ENCODE peak calls at places on chromosome 7, in ten cellular contexts. One of them, this sample, is unnamed.

GRCh38 chr7:18087687-18088078 is 60.0 kb upstream of the PRPS1L1 start:
- DNase-seq in NCI-H1092: peak; percentile 69
- DNase-seq in activated T-helper 1 cell treated with Interleukin-2 at 50 U/mL for 16 hours: no peak
- DNase-seq in NCI-H1105: no peak
- DNase-seq in GM04504: no peak
- DNase-seq in stimulated activated naive B cell treated with anti-CD40 and anti-IgM and Interleukin-4, amounts not matched to agents 10 μg/mL and 1 μg/mL and 100 μg/mL, for 72 hours: no peak
- DNase-seq in posterior vena cava: peak; percentile 75
- DNase-seq in nucleus accumbens: no peak
- DNase-seq in ureter: no peak
- DNase-seq in GM20000: no peak
- DNase-seq in this sample: no peak

GRCh38 chr7:98754041-98754479 is 115.8 kb downstream of the TMEM130 start:
- DNase-seq in NCI-H1092: peak; percentile 21
- DNase-seq in activated T-helper 1 cell treated with Interleukin-2 at 50 U/mL for 16 hours: no peak
- DNase-seq in NCI-H1105: no peak
- DNase-seq in GM04504: no peak
- DNase-seq in stimulated activated naive B cell treated with anti-CD40 and anti-IgM and Interleukin-4, amounts not matched to agents 10 μg/mL and 1 μg/mL and 100 μg/mL, for 72 hours: no peak
- DNase-seq in posterior vena cava: no peak
- DNase-seq in nucleus accumbens: peak; percentile 5
- DNase-seq in ureter: no peak
- DNase-seq in GM20000: no peak
- DNase-seq in this sample: no peak

GRCh38 chr7:154287370-154287769 is 235.2 kb downstream of the DPP6 start:
- DNase-seq in NCI-H1092: no peak
- DNase-seq in activated T-helper 1 cell treated with Interleukin-2 at 50 U/mL for 16 hours: no peak
- DNase-seq in NCI-H1105: no peak
- DNase-seq in GM04504: no peak
- DNase-seq in stimulated activated naive B cell treated with anti-CD40 and anti-IgM and Interleukin-4, amounts not matched to agents 10 μg/mL and 1 μg/mL and 100 μg/mL, for 72 hours: no peak
- DNase-seq in posterior vena cava: no peak
- DNase-seq in nucleus accumbens: no peak
- DNase-seq in ureter: no peak
- DNase-seq in GM20000: no peak
- DNase-seq in this sample: no peak

GRCh38 chr7:81583090-81583489 is 186.8 kb downstream of the HGF start:
- DNase-seq in NCI-H1092: no peak
- DNase-seq in activated T-helper 1 cell treated with Interleukin-2 at 50 U/mL for 16 hours: no peak
- DNase-seq in NCI-H1105: no peak
- DNase-seq in GM04504: no peak
- DNase-seq in stimulated activated naive B cell treated with anti-CD40 and anti-IgM and Interleukin-4, amounts not matched to agents 10 μg/mL and 1 μg/mL and 100 μg/mL, for 72 hours: no peak
- DNase-seq in posterior vena cava: no peak
- DNase-seq in nucleus accumbens: no peak
- DNase-seq in ureter: no peak
- DNase-seq in GM20000: no peak
- DNase-seq in this sample: no peak

GRCh38 chr7:84009051-84009450 is 185.5 kb downstream of the SEMA3A start:
- DNase-seq in NCI-H1092: no peak
- DNase-seq in activated T-helper 1 cell treated with Interleukin-2 at 50 U/mL for 16 hours: no peak
- DNase-seq in NCI-H1105: no peak
- DNase-seq in GM04504: no peak
- DNase-seq in stimulated activated naive B cell treated with anti-CD40 and anti-IgM and Interleukin-4, amounts not matched to agents 10 μg/mL and 1 μg/mL and 100 μg/mL, for 72 hours: no peak
- DNase-seq in posterior vena cava: no peak
- DNase-seq in nucleus accumbens: no peak
- DNase-seq in ureter: no peak
- DNase-seq in GM20000: no peak
- DNase-seq in this sample: no peak

GRCh38 chr7:103887853-103888602 is 101.4 kb downstream of the RELN start:
- DNase-seq in NCI-H1092: no peak
- DNase-seq in activated T-helper 1 cell treated with Interleukin-2 at 50 U/mL for 16 hours: no peak
- DNase-seq in NCI-H1105: no peak
- DNase-seq in GM04504: no peak
- DNase-seq in stimulated activated naive B cell treated with anti-CD40 and anti-IgM and Interleukin-4, amounts not matched to agents 10 μg/mL and 1 μg/mL and 100 μg/mL, for 72 hours: no peak
- DNase-seq in posterior vena cava: no peak
- DNase-seq in nucleus accumbens: no peak
- DNase-seq in ureter: no peak
- DNase-seq in GM20000: no peak
- DNase-seq in this sample: no peak

GRCh38 chr7:157897686-157898085 is 560.9 kb downstream of the DNAJB6 start:
- DNase-seq in NCI-H1092: peak; percentile 31
- DNase-seq in activated T-helper 1 cell treated with Interleukin-2 at 50 U/mL for 16 hours: no peak
- DNase-seq in NCI-H1105: peak; percentile 76
- DNase-seq in GM04504: no peak
- DNase-seq in stimulated activated naive B cell treated with anti-CD40 and anti-IgM and Interleukin-4, amounts not matched to agents 10 μg/mL and 1 μg/mL and 100 μg/mL, for 72 hours: no peak
- DNase-seq in posterior vena cava: no peak
- DNase-seq in nucleus accumbens: no peak
- DNase-seq in ureter: no peak
- DNase-seq in GM20000: no peak
- DNase-seq in this sample: no peak

GRCh38 chr7:131896189-131896855 is 339.9 kb upstream of the PODXL start:
- DNase-seq in NCI-H1092: no peak
- DNase-seq in activated T-helper 1 cell treated with Interleukin-2 at 50 U/mL for 16 hours: no peak
- DNase-seq in NCI-H1105: peak; percentile 41
- DNase-seq in GM04504: no peak
- DNase-seq in stimulated activated naive B cell treated with anti-CD40 and anti-IgM and Interleukin-4, amounts not matched to agents 10 μg/mL and 1 μg/mL and 100 μg/mL, for 72 hours: no peak
- DNase-seq in posterior vena cava: no peak
- DNase-seq in nucleus accumbens: no peak
- DNase-seq in ureter: no peak
- DNase-seq in GM20000: no peak
- DNase-seq in this sample: no peak

GRCh38 chr7:151346180-151346769 is 4.7 kb downstream of the NUB1 start:
- DNase-seq in NCI-H1092: no peak
- DNase-seq in activated T-helper 1 cell treated with Interleukin-2 at 50 U/mL for 16 hours: no peak
- DNase-seq in NCI-H1105: no peak
- DNase-seq in GM04504: no peak
- DNase-seq in stimulated activated naive B cell treated with anti-CD40 and anti-IgM and Interleukin-4, amounts not matched to agents 10 μg/mL and 1 μg/mL and 100 μg/mL, for 72 hours: no peak
- DNase-seq in posterior vena cava: peak; percentile 0
- DNase-seq in nucleus accumbens: no peak
- DNase-seq in ureter: no peak
- DNase-seq in GM20000: no peak
- DNase-seq in this sample: no peak

GRCh38 chr7:133863362-133864061 is 263.6 kb upstream of the LRGUK start:
- DNase-seq in NCI-H1092: peak; percentile 15
- DNase-seq in activated T-helper 1 cell treated with Interleukin-2 at 50 U/mL for 16 hours: no peak
- DNase-seq in NCI-H1105: no peak
- DNase-seq in GM04504: no peak
- DNase-seq in stimulated activated naive B cell treated with anti-CD40 and anti-IgM and Interleukin-4, amounts not matched to agents 10 μg/mL and 1 μg/mL and 100 μg/mL, for 72 hours: no peak
- DNase-seq in posterior vena cava: no peak
- DNase-seq in nucleus accumbens: no peak
- DNase-seq in ureter: no peak
- DNase-seq in GM20000: no peak
- DNase-seq in this sample: no peak